ENCODE peak calls at places on chromosomes 11 and 22, in four cellular contexts. X is naive thymus-derived CD8-positive, alpha-beta T cell; D is HT1080; L is fibroblast of the aortic adventitia. C is an unnamed sample.

GRCh38 chr11:113114452-113115027 is 153.3 kb downstream of the NCAM1 start:
- DNase-seq in X (no peak), D (peak; percentile 63), L (peak; percentile 61), C (no peak)

GRCh38 chr22:24431309-24432034 is 4.1 kb downstream of the ADORA2A start:
- DNase-seq in X (no peak), D (no peak), L (no peak), C (no peak)

GRCh38 chr11:1352696-1353382 is 36.9 kb upstream of the BRSK2 start:
- DNase-seq in X (no peak), D (peak; percentile 18), L (no peak), C (no peak)

GRCh38 chr11:61334434-61335354 is 1.7 kb downstream of the TKFC start:
- DNase-seq in X (no peak), D (peak; percentile 44), L (peak; percentile 53), C (no peak)

GRCh38 chr11:7088921-7089320 is at the start of gene RBMXL2:
- DNase-seq in X (no peak), D (no peak), L (no peak), C (no peak)

GRCh38 chr11:111975076-111975806 is 38.1 kb downstream of the DIXDC1 start:
- DNase-seq in X (no peak), D (no peak), L (no peak), C (no peak)

GRCh38 chr11:69245491-69246345 is 48.2 kb upstream of the MYEOV start:
- DNase-seq in X (no peak), D (no peak), L (no peak), C (no peak)

GRCh38 chr11:13862845-13863392 is 99.6 kb upstream of the SPON1 start:
- DNase-seq in X (no peak), D (peak; percentile 5), L (no peak), C (no peak)

GRCh38 chr11:2974272-2974671 is 17.9 kb downstream of the NAP1L4 start:
- DNase-seq in X (no peak), D (no peak), L (no peak), C (no peak)

GRCh38 chr11:13068211-13068610 is 59.1 kb downstream of the RASSF10 start:
- DNase-seq in X (no peak), D (no peak), L (no peak), C (no peak)

GRCh38 chr11:118895093-118896039 is 11.7 kb downstream of the CXCR5 start:
- DNase-seq in X (peak; percentile 87), D (no peak), L (no peak), C (peak; percentile 65)

GRCh38 chr11:128757235-128757711 is 63.4 kb downstream of the FLI1 start:
- DNase-seq in X (peak; percentile 75), D (peak; percentile 69), L (no peak), C (peak; percentile 53)